ENCODE peak calls at places on chromosome 17, in nine cellular contexts. One of them, this sample, is unnamed.

GRCh38 chr17:42950044-42950783 is 14.0 kb downstream of the AARSD1 start:
- DNase-seq in activated T-cell treated with anti-CD3 and anti-CD28 coated beads, Interleukin-2, amount 50 U/mL, for 48 hours: no peak
- DNase-seq in cardiac fibroblast: no peak
- DNase-seq in NCI-H2081: no peak
- DNase-seq in K562: no peak
- DNase-seq in HFFc6: no peak
- DNase-seq in EH: no peak
- DNase-seq in NCI-H1105 treated with DMSO at 0.1 percent for 48 hours: no peak
- DNase-seq in HFF-Myc: no peak
- DNase-seq in this sample: no peak

GRCh38 chr17:57045868-57046671 is 39.0 kb upstream of the AKAP1 start:
- DNase-seq in activated T-cell treated with anti-CD3 and anti-CD28 coated beads, Interleukin-2, amount 50 U/mL, for 48 hours: peak; percentile 63
- DNase-seq in cardiac fibroblast: no peak
- DNase-seq in NCI-H2081: no peak
- DNase-seq in K562: no peak
- DNase-seq in HFFc6: no peak
- DNase-seq in EH: no peak
- DNase-seq in NCI-H1105 treated with DMSO at 0.1 percent for 48 hours: no peak
- DNase-seq in HFF-Myc: no peak
- DNase-seq in this sample: no peak

GRCh38 chr17:15910791-15911190 is 34.1 kb upstream of the ADORA2B start:
- DNase-seq in activated T-cell treated with anti-CD3 and anti-CD28 coated beads, Interleukin-2, amount 50 U/mL, for 48 hours: no peak
- DNase-seq in cardiac fibroblast: peak; percentile 46
- DNase-seq in NCI-H2081: no peak
- DNase-seq in K562: no peak
- DNase-seq in HFFc6: no peak
- DNase-seq in EH: peak; percentile 58
- DNase-seq in NCI-H1105 treated with DMSO at 0.1 percent for 48 hours: no peak
- DNase-seq in HFF-Myc: no peak
- DNase-seq in this sample: no peak

GRCh38 chr17:6554871-6555330 is 1.5 kb downstream of the PITPNM3 start:
- DNase-seq in activated T-cell treated with anti-CD3 and anti-CD28 coated beads, Interleukin-2, amount 50 U/mL, for 48 hours: no peak
- DNase-seq in cardiac fibroblast: no peak
- DNase-seq in NCI-H2081: no peak
- DNase-seq in K562: no peak
- DNase-seq in HFFc6: no peak
- DNase-seq in EH: no peak
- DNase-seq in NCI-H1105 treated with DMSO at 0.1 percent for 48 hours: no peak
- DNase-seq in HFF-Myc: no peak
- DNase-seq in this sample: no peak

GRCh38 chr17:17805575-17805974 is 31.2 kb downstream of the SREBF1 start:
- DNase-seq in activated T-cell treated with anti-CD3 and anti-CD28 coated beads, Interleukin-2, amount 50 U/mL, for 48 hours: no peak
- DNase-seq in cardiac fibroblast: no peak
- DNase-seq in NCI-H2081: no peak
- DNase-seq in K562: no peak
- DNase-seq in HFFc6: no peak
- DNase-seq in EH: peak; percentile 43
- DNase-seq in NCI-H1105 treated with DMSO at 0.1 percent for 48 hours: no peak
- DNase-seq in HFF-Myc: no peak
- DNase-seq in this sample: no peak

GRCh38 chr17:17054636-17055035 is 12.4 kb downstream of the MPRIP start:
- DNase-seq in activated T-cell treated with anti-CD3 and anti-CD28 coated beads, Interleukin-2, amount 50 U/mL, for 48 hours: no peak
- DNase-seq in cardiac fibroblast: no peak
- DNase-seq in NCI-H2081: no peak
- DNase-seq in K562: no peak
- DNase-seq in HFFc6: no peak
- DNase-seq in EH: no peak
- DNase-seq in NCI-H1105 treated with DMSO at 0.1 percent for 48 hours: no peak
- DNase-seq in HFF-Myc: no peak
- DNase-seq in this sample: no peak

GRCh38 chr17:73358668-73359067 is 46.9 kb upstream of the CDC42EP4 start:
- DNase-seq in activated T-cell treated with anti-CD3 and anti-CD28 coated beads, Interleukin-2, amount 50 U/mL, for 48 hours: no peak
- DNase-seq in cardiac fibroblast: no peak
- DNase-seq in NCI-H2081: no peak
- DNase-seq in K562: no peak
- DNase-seq in HFFc6: no peak
- DNase-seq in EH: no peak
- DNase-seq in NCI-H1105 treated with DMSO at 0.1 percent for 48 hours: no peak
- DNase-seq in HFF-Myc: no peak
- DNase-seq in this sample: no peak

GRCh38 chr17:53472586-53472985 is 350.1 kb upstream of the KIF2B start:
- DNase-seq in activated T-cell treated with anti-CD3 and anti-CD28 coated beads, Interleukin-2, amount 50 U/mL, for 48 hours: no peak
- DNase-seq in cardiac fibroblast: peak; percentile 7
- DNase-seq in NCI-H2081: no peak
- DNase-seq in K562: no peak
- DNase-seq in HFFc6: no peak
- DNase-seq in EH: no peak
- DNase-seq in NCI-H1105 treated with DMSO at 0.1 percent for 48 hours: no peak
- DNase-seq in HFF-Myc: no peak
- DNase-seq in this sample: peak; percentile 0

GRCh38 chr17:52158450-52159042 is at the start of gene CA10:
- DNase-seq in activated T-cell treated with anti-CD3 and anti-CD28 coated beads, Interleukin-2, amount 50 U/mL, for 48 hours: no peak
- DNase-seq in cardiac fibroblast: no peak
- DNase-seq in NCI-H2081: peak; percentile 75
- DNase-seq in K562: no peak
- DNase-seq in HFFc6: no peak
- DNase-seq in EH: no peak
- DNase-seq in NCI-H1105 treated with DMSO at 0.1 percent for 48 hours: peak; percentile 27
- DNase-seq in HFF-Myc: no peak
- DNase-seq in this sample: no peak

GRCh38 chr17:33284022-33284421 is 9.1 kb downstream of the ASIC2 start:
- DNase-seq in activated T-cell treated with anti-CD3 and anti-CD28 coated beads, Interleukin-2, amount 50 U/mL, for 48 hours: no peak
- DNase-seq in cardiac fibroblast: peak; percentile 86
- DNase-seq in NCI-H2081: peak; percentile 31
- DNase-seq in K562: no peak
- DNase-seq in HFFc6: peak; percentile 62
- DNase-seq in EH: peak; percentile 83
- DNase-seq in NCI-H1105 treated with DMSO at 0.1 percent for 48 hours: peak; percentile 1
- DNase-seq in HFF-Myc: peak; percentile 24
- DNase-seq in this sample: peak; percentile 18

GRCh38 chr17:18066866-18067265 is 20.9 kb upstream of the DRG2 start:
- DNase-seq in activated T-cell treated with anti-CD3 and anti-CD28 coated beads, Interleukin-2, amount 50 U/mL, for 48 hours: no peak
- DNase-seq in cardiac fibroblast: no peak
- DNase-seq in NCI-H2081: no peak
- DNase-seq in K562: no peak
- DNase-seq in HFFc6: no peak
- DNase-seq in EH: peak; percentile 6
- DNase-seq in NCI-H1105 treated with DMSO at 0.1 percent for 48 hours: no peak
- DNase-seq in HFF-Myc: no peak
- DNase-seq in this sample: no peak

GRCh38 chr17:55898195-55898594 is 147.3 kb downstream of the PCTP start:
- DNase-seq in activated T-cell treated with anti-CD3 and anti-CD28 coated beads, Interleukin-2, amount 50 U/mL, for 48 hours: no peak
- DNase-seq in cardiac fibroblast: no peak
- DNase-seq in NCI-H2081: no peak
- DNase-seq in K562: no peak
- DNase-seq in HFFc6: no peak
- DNase-seq in EH: no peak
- DNase-seq in NCI-H1105 treated with DMSO at 0.1 percent for 48 hours: no peak
- DNase-seq in HFF-Myc: no peak
- DNase-seq in this sample: no peak

GRCh38 chr17:82794781-82795505 is 43.1 kb downstream of the TBCD start:
- DNase-seq in activated T-cell treated with anti-CD3 and anti-CD28 coated beads, Interleukin-2, amount 50 U/mL, for 48 hours: no peak
- DNase-seq in cardiac fibroblast: peak; percentile 7
- DNase-seq in NCI-H2081: no peak
- DNase-seq in K562: no peak
- DNase-seq in HFFc6: no peak
- DNase-seq in EH: no peak
- DNase-seq in NCI-H1105 treated with DMSO at 0.1 percent for 48 hours: no peak
- DNase-seq in HFF-Myc: no peak
- DNase-seq in this sample: no peak

This sample was measured in adipocyte.